ENCODE peak calls at places on chromosome 18, in seven cellular contexts. D is COLO829, T is H9, O is WTC11, W is trophoblast cell, J is NCI-H1092, Q is dermis blood vessel endothelial cell. I is an unnamed sample.
A peak's percentile ranks its signal among the peaks of the same experiment; 100 is the strongest.

GRCh38 chr18:45731706-45732105 is 7.7 kb downstream of the SLC14A1 start:
- DNase-seq in T (no peak), Q (no peak), D (no peak), O (no peak), J (no peak), W (no peak), I (no peak)

GRCh38 chr18:23812566-23813440 is 123.5 kb downstream of the LAMA3 start:
- DNase-seq in D (peak; percentile 43), Q (peak; percentile 60), O (no peak), T (no peak), W (peak; percentile 75), J (no peak), I (peak; percentile 34)

GRCh38 chr18:13455960-13456471 is 237.5 kb downstream of the LDLRAD4 start:
- DNase-seq in D (no peak), T (peak; percentile 20), O (no peak), J (no peak), Q (no peak), W (no peak), I (no peak)

GRCh38 chr18:58979615-58980014 is 114.9 kb downstream of the ZNF532 start:
- DNase-seq in Q (no peak), D (no peak), T (no peak), W (no peak), J (no peak), O (no peak), I (no peak)

GRCh38 chr18:4672152-4672551 is 217.0 kb upstream of the DLGAP1 start:
- DNase-seq in W (no peak), T (no peak), D (no peak), J (no peak), O (no peak), Q (no peak), I (no peak)

GRCh38 chr18:11260963-11261441 is 111.6 kb upstream of the PIEZO2 start:
- DNase-seq in D (peak; percentile 27), Q (no peak), W (no peak), J (no peak), O (peak; percentile 17), T (no peak), I (no peak)

GRCh38 chr18:58385472-58385871 is 243.4 kb downstream of the ALPK2 start:
- DNase-seq in D (no peak), W (no peak), J (no peak), O (no peak), T (peak; percentile 14), Q (no peak), I (no peak)

GRCh38 chr18:63159590-63159989 is 160.0 kb downstream of the BCL2 start:
- DNase-seq in J (no peak), T (no peak), O (no peak), Q (no peak), W (no peak), D (no peak), I (no peak)

GRCh38 chr18:75156831-75157230 is 52.1 kb downstream of the PTGR3 start:
- DNase-seq in W (no peak), J (no peak), Q (no peak), D (no peak), O (no peak), T (no peak), I (no peak)

GRCh38 chr18:63421514-63421913 is 762 bp downstream of the VPS4B start:
- DNase-seq in D (no peak), W (peak; percentile 35), J (no peak), O (no peak), T (no peak), Q (peak; percentile 29), I (no peak)

GRCh38 chr18:13619505-13620205 is 106.7 kb downstream of the FAM210A start:
- DNase-seq in D (no peak), J (no peak), T (no peak), Q (no peak), O (no peak), W (no peak), I (no peak)

GRCh38 chr18:78641689-78642231 is 337.9 kb upstream of the SALL3 start:
- DNase-seq in Q (no peak), D (no peak), J (no peak), O (no peak), T (no peak), W (peak; percentile 8), I (no peak)

GRCh38 chr18:59516356-59517155 is 157.5 kb upstream of the LMAN1 start:
- DNase-seq in J (no peak), D (peak; percentile 30), O (no peak), W (peak; percentile 81), T (no peak), Q (peak; percentile 87), I (peak; percentile 3)

GRCh38 chr18:59575995-59576394 is 121.2 kb downstream of the CCBE1 start:
- DNase-seq in O (no peak), T (no peak), J (no peak), Q (no peak), D (no peak), W (no peak), I (no peak)

GRCh38 chr18:46468431-46469180 is 188.4 kb downstream of the LOXHD1 start:
- DNase-seq in Q (no peak), T (no peak), W (no peak), J (no peak), O (no peak), D (no peak), I (no peak)

GRCh38 chr18:11994708-11995444 is 13.6 kb downstream of the IMPA2 start:
- DNase-seq in J (no peak), Q (no peak), W (peak; percentile 53), T (peak; percentile 79), D (no peak), O (peak; percentile 56), I (no peak)

GRCh38 chr18:58180738-58181353 is 136.8 kb downstream of the NEDD4L start:
- DNase-seq in J (peak; percentile 54), O (peak; percentile 72), W (peak; percentile 75), T (no peak), D (peak; percentile 58), Q (peak; percentile 76), I (peak; percentile 63)

GRCh38 chr18:666628-667027 is 9.2 kb downstream of the TYMS start:
- DNase-seq in T (no peak), Q (no peak), O (no peak), W (no peak), D (no peak), J (no peak), I (no peak)

GRCh38 chr18:59705145-59705544 is 7.9 kb upstream of the CCBE1 start:
- DNase-seq in T (no peak), Q (no peak), W (peak; percentile 87), D (no peak), O (no peak), J (no peak), I (no peak)

GRCh38 chr18:22983175-22983574 is 50.0 kb downstream of the RBBP8 start:
- DNase-seq in W (peak; percentile 62), J (no peak), O (no peak), D (peak; percentile 39), Q (peak; percentile 69), T (no peak), I (peak; percentile 3)

GRCh38 chr18:79570266-79571201 is 109.1 kb upstream of the CTDP1 start:
- DNase-seq in J (peak; percentile 52), O (no peak), T (peak; percentile 26), D (no peak), Q (peak; percentile 13), W (no peak), I (peak; percentile 29)

GRCh38 chr18:79526468-79527460 is 131.0 kb downstream of the NFATC1 start:
- DNase-seq in J (no peak), T (no peak), Q (no peak), D (no peak), W (no peak), O (no peak), I (no peak)

GRCh38 chr18:9239708-9240107 is 94.9 kb upstream of the TWSG1 start:
- DNase-seq in J (no peak), Q (no peak), O (no peak), D (no peak), W (no peak), T (no peak), I (no peak)

GRCh38 chr18:48813833-48814489 is 136.8 kb downstream of the SMAD7 start:
- DNase-seq in D (no peak), Q (no peak), J (no peak), T (peak; percentile 9), W (no peak), O (no peak), I (no peak)

GRCh38 chr18:13267517-13267916 is 49.0 kb downstream of the LDLRAD4 start:
- DNase-seq in T (peak; percentile 17), W (peak; percentile 23), D (no peak), O (no peak), Q (no peak), J (no peak), I (no peak)

GRCh38 chr18:52339891-52340371 is at the start of gene DCC:
- DNase-seq in T (peak; percentile 72), Q (peak; percentile 2), O (peak; percentile 68), D (no peak), W (no peak), J (peak; percentile 57), I (peak; percentile 92)

GRCh38 chr18:47724186-47724975 is 206.1 kb downstream of the SMAD2 start:
- DNase-seq in D (no peak), Q (no peak), T (no peak), W (no peak), J (no peak), O (peak; percentile 30), I (no peak)

GRCh38 chr18:30689216-30689615 is 353.3 kb downstream of the DSC3 start:
- DNase-seq in J (no peak), O (no peak), D (no peak), W (peak; percentile 67), T (no peak), Q (no peak), I (no peak)

GRCh38 chr18:62187543-62188378 is 706 bp downstream of the RELCH start:
- DNase-seq in Q (peak; percentile 46), W (peak; percentile 70), T (peak; percentile 41), J (peak; percentile 41), O (peak; percentile 34), D (no peak), I (peak; percentile 70)

GRCh38 chr18:57359433-57359832 is 7.1 kb downstream of the ST8SIA3 start:
- DNase-seq in J (no peak), W (no peak), D (no peak), Q (no peak), O (no peak), T (no peak), I (no peak)

I was measured in COR-L47.